ENCODE peak calls at places on chromosome 18, in eight cellular contexts. One of them, this sample, is unnamed.
A peak's percentile ranks its signal among the peaks of the same experiment; 100 is the strongest.

GRCh38 chr18:8229786-8230185 is 379.5 kb upstream of the RAB12 start:
- DNase-seq in CD8-positive, alpha-beta T cell: no peak
- DNase-seq in CD8-positive, alpha-beta memory T cell: no peak
- DNase-seq in adipocyte: no peak
- DNase-seq in sigmoid colon: no peak
- DNase-seq in transverse colon: no peak
- DNase-seq in cardiac muscle cell: no peak
- DNase-seq in HCT116: no peak
- DNase-seq in this sample: no peak

GRCh38 chr18:14086459-14087231 is 45.6 kb downstream of the ZNF519 start:
- DNase-seq in CD8-positive, alpha-beta T cell: no peak
- DNase-seq in cardiac muscle cell: peak; percentile 52
- DNase-seq in CD8-positive, alpha-beta memory T cell: no peak
- DNase-seq in adipocyte: peak; percentile 57
- DNase-seq in sigmoid colon: no peak
- DNase-seq in transverse colon: no peak
- DNase-seq in HCT116: no peak
- DNase-seq in this sample: no peak

GRCh38 chr18:3498705-3499451 is 48.9 kb downstream of the TGIF1 start:
- DNase-seq in transverse colon: peak; percentile 28
- DNase-seq in CD8-positive, alpha-beta memory T cell: no peak
- DNase-seq in HCT116: no peak
- DNase-seq in cardiac muscle cell: peak; percentile 60
- DNase-seq in CD8-positive, alpha-beta T cell: no peak
- DNase-seq in adipocyte: peak; percentile 41
- DNase-seq in sigmoid colon: no peak
- DNase-seq in this sample: peak; percentile 60

GRCh38 chr18:63567276-63567675 is 19.9 kb upstream of the SERPINB13 start:
- DNase-seq in cardiac muscle cell: no peak
- DNase-seq in transverse colon: no peak
- DNase-seq in adipocyte: no peak
- DNase-seq in CD8-positive, alpha-beta memory T cell: no peak
- DNase-seq in sigmoid colon: no peak
- DNase-seq in HCT116: no peak
- DNase-seq in CD8-positive, alpha-beta T cell: no peak
- DNase-seq in this sample: no peak

GRCh38 chr18:49911414-49911813 is 98.1 kb upstream of the ACAA2 start:
- DNase-seq in sigmoid colon: no peak
- DNase-seq in CD8-positive, alpha-beta T cell: no peak
- DNase-seq in HCT116: no peak
- DNase-seq in CD8-positive, alpha-beta memory T cell: no peak
- DNase-seq in cardiac muscle cell: no peak
- DNase-seq in transverse colon: no peak
- DNase-seq in adipocyte: no peak
- DNase-seq in this sample: peak; percentile 40

GRCh38 chr18:33957705-33958104 is 267.0 kb downstream of the NOL4 start:
- DNase-seq in sigmoid colon: no peak
- DNase-seq in HCT116: no peak
- DNase-seq in CD8-positive, alpha-beta T cell: no peak
- DNase-seq in transverse colon: no peak
- DNase-seq in adipocyte: no peak
- DNase-seq in cardiac muscle cell: no peak
- DNase-seq in CD8-positive, alpha-beta memory T cell: no peak
- DNase-seq in this sample: no peak

GRCh38 chr18:34893239-34893638 is 148.0 kb upstream of the MAPRE2 start:
- DNase-seq in CD8-positive, alpha-beta memory T cell: no peak
- DNase-seq in HCT116: no peak
- DNase-seq in CD8-positive, alpha-beta T cell: no peak
- DNase-seq in transverse colon: no peak
- DNase-seq in adipocyte: no peak
- DNase-seq in cardiac muscle cell: no peak
- DNase-seq in sigmoid colon: no peak
- DNase-seq in this sample: no peak

GRCh38 chr18:4455113-4455811 is at the start of gene DLGAP1:
- DNase-seq in CD8-positive, alpha-beta memory T cell: no peak
- DNase-seq in adipocyte: no peak
- DNase-seq in sigmoid colon: peak; percentile 63
- DNase-seq in HCT116: no peak
- DNase-seq in transverse colon: peak; percentile 56
- DNase-seq in CD8-positive, alpha-beta T cell: no peak
- DNase-seq in cardiac muscle cell: peak; percentile 35
- DNase-seq in this sample: no peak

GRCh38 chr18:63578357-63578958 is 8.7 kb upstream of the SERPINB13 start:
- DNase-seq in sigmoid colon: no peak
- DNase-seq in cardiac muscle cell: peak; percentile 56
- DNase-seq in CD8-positive, alpha-beta T cell: no peak
- DNase-seq in HCT116: peak; percentile 41
- DNase-seq in transverse colon: no peak
- DNase-seq in adipocyte: peak; percentile 75
- DNase-seq in CD8-positive, alpha-beta memory T cell: no peak
- DNase-seq in this sample: no peak

GRCh38 chr18:5720132-5720531 is 175.2 kb downstream of the TMEM200C start:
- DNase-seq in CD8-positive, alpha-beta memory T cell: no peak
- DNase-seq in transverse colon: no peak
- DNase-seq in HCT116: no peak
- DNase-seq in cardiac muscle cell: no peak
- DNase-seq in sigmoid colon: no peak
- DNase-seq in adipocyte: no peak
- DNase-seq in CD8-positive, alpha-beta T cell: no peak
- DNase-seq in this sample: no peak

GRCh38 chr18:39435986-39436385 is 1870.4 kb upstream of the CELF4 start:
- DNase-seq in adipocyte: no peak
- DNase-seq in sigmoid colon: no peak
- DNase-seq in HCT116: no peak
- DNase-seq in transverse colon: no peak
- DNase-seq in CD8-positive, alpha-beta T cell: no peak
- DNase-seq in CD8-positive, alpha-beta memory T cell: no peak
- DNase-seq in cardiac muscle cell: no peak
- DNase-seq in this sample: no peak

GRCh38 chr18:38290229-38290628 is 724.6 kb upstream of the CELF4 start:
- DNase-seq in adipocyte: no peak
- DNase-seq in HCT116: no peak
- DNase-seq in sigmoid colon: no peak
- DNase-seq in CD8-positive, alpha-beta T cell: no peak
- DNase-seq in CD8-positive, alpha-beta memory T cell: no peak
- DNase-seq in cardiac muscle cell: no peak
- DNase-seq in transverse colon: no peak
- DNase-seq in this sample: no peak

GRCh38 chr18:74234326-74235171 is 57.2 kb downstream of the CYB5A start:
- DNase-seq in adipocyte: peak; percentile 80
- DNase-seq in transverse colon: peak; percentile 50
- DNase-seq in CD8-positive, alpha-beta T cell: no peak
- DNase-seq in HCT116: no peak
- DNase-seq in CD8-positive, alpha-beta memory T cell: no peak
- DNase-seq in cardiac muscle cell: peak; percentile 99
- DNase-seq in sigmoid colon: peak; percentile 87
- DNase-seq in this sample: peak; percentile 46

GRCh38 chr18:70046207-70046606 is 98.5 kb upstream of the CD226 start:
- DNase-seq in transverse colon: no peak
- DNase-seq in CD8-positive, alpha-beta memory T cell: no peak
- DNase-seq in adipocyte: peak; percentile 81
- DNase-seq in HCT116: no peak
- DNase-seq in cardiac muscle cell: peak; percentile 75
- DNase-seq in sigmoid colon: no peak
- DNase-seq in CD8-positive, alpha-beta T cell: no peak
- DNase-seq in this sample: no peak

GRCh38 chr18:36352384-36352783 is 54.9 kb downstream of the FHOD3 start:
- DNase-seq in adipocyte: peak; percentile 91
- DNase-seq in sigmoid colon: no peak
- DNase-seq in CD8-positive, alpha-beta T cell: no peak
- DNase-seq in transverse colon: no peak
- DNase-seq in cardiac muscle cell: peak; percentile 96
- DNase-seq in CD8-positive, alpha-beta memory T cell: no peak
- DNase-seq in HCT116: no peak
- DNase-seq in this sample: no peak

GRCh38 chr18:78240867-78241266 is 738.8 kb upstream of the SALL3 start:
- DNase-seq in transverse colon: no peak
- DNase-seq in sigmoid colon: no peak
- DNase-seq in cardiac muscle cell: no peak
- DNase-seq in HCT116: no peak
- DNase-seq in CD8-positive, alpha-beta T cell: no peak
- DNase-seq in adipocyte: no peak
- DNase-seq in CD8-positive, alpha-beta memory T cell: no peak
- DNase-seq in this sample: no peak

GRCh38 chr18:10301831-10302483 is 152.5 kb upstream of the APCDD1 start:
- DNase-seq in sigmoid colon: no peak
- DNase-seq in HCT116: no peak
- DNase-seq in transverse colon: no peak
- DNase-seq in cardiac muscle cell: no peak
- DNase-seq in CD8-positive, alpha-beta T cell: no peak
- DNase-seq in adipocyte: no peak
- DNase-seq in CD8-positive, alpha-beta memory T cell: no peak
- DNase-seq in this sample: no peak

GRCh38 chr18:62928316-62928715 is 213.0 kb downstream of the PHLPP1 start:
- DNase-seq in cardiac muscle cell: peak; percentile 6
- DNase-seq in transverse colon: no peak
- DNase-seq in HCT116: no peak
- DNase-seq in sigmoid colon: no peak
- DNase-seq in CD8-positive, alpha-beta memory T cell: no peak
- DNase-seq in adipocyte: peak; percentile 51
- DNase-seq in CD8-positive, alpha-beta T cell: no peak
- DNase-seq in this sample: no peak

GRCh38 chr18:32057624-32058165 is 34.0 kb upstream of the RNF138 start:
- DNase-seq in CD8-positive, alpha-beta T cell: no peak
- DNase-seq in sigmoid colon: no peak
- DNase-seq in transverse colon: no peak
- DNase-seq in CD8-positive, alpha-beta memory T cell: no peak
- DNase-seq in adipocyte: no peak
- DNase-seq in cardiac muscle cell: no peak
- DNase-seq in HCT116: no peak
- DNase-seq in this sample: no peak

GRCh38 chr18:26706796-26707406 is 158.5 kb upstream of the KCTD1 start:
- DNase-seq in transverse colon: no peak
- DNase-seq in adipocyte: no peak
- DNase-seq in sigmoid colon: no peak
- DNase-seq in CD8-positive, alpha-beta T cell: no peak
- DNase-seq in cardiac muscle cell: peak; percentile 92
- DNase-seq in HCT116: no peak
- DNase-seq in CD8-positive, alpha-beta memory T cell: no peak
- DNase-seq in this sample: no peak

GRCh38 chr18:25223899-25224607 is 127.9 kb downstream of the ZNF521 start:
- DNase-seq in CD8-positive, alpha-beta T cell: no peak
- DNase-seq in cardiac muscle cell: no peak
- DNase-seq in CD8-positive, alpha-beta memory T cell: no peak
- DNase-seq in transverse colon: no peak
- DNase-seq in sigmoid colon: no peak
- DNase-seq in HCT116: no peak
- DNase-seq in adipocyte: no peak
- DNase-seq in this sample: no peak

GRCh38 chr18:79337184-79337583 is 58.5 kb upstream of the NFATC1 start:
- DNase-seq in CD8-positive, alpha-beta T cell: no peak
- DNase-seq in adipocyte: no peak
- DNase-seq in cardiac muscle cell: no peak
- DNase-seq in HCT116: no peak
- DNase-seq in CD8-positive, alpha-beta memory T cell: no peak
- DNase-seq in sigmoid colon: no peak
- DNase-seq in transverse colon: no peak
- DNase-seq in this sample: no peak

GRCh38 chr18:56709463-56709862 is 58.3 kb downstream of the WDR7 start:
- DNase-seq in CD8-positive, alpha-beta memory T cell: peak; percentile 49
- DNase-seq in adipocyte: peak; percentile 50
- DNase-seq in transverse colon: no peak
- DNase-seq in CD8-positive, alpha-beta T cell: no peak
- DNase-seq in cardiac muscle cell: peak; percentile 72
- DNase-seq in sigmoid colon: no peak
- DNase-seq in HCT116: peak; percentile 69
- DNase-seq in this sample: no peak

GRCh38 chr18:58894937-58895336 is 30.3 kb downstream of the ZNF532 start:
- DNase-seq in CD8-positive, alpha-beta T cell: no peak
- DNase-seq in CD8-positive, alpha-beta memory T cell: no peak
- DNase-seq in adipocyte: no peak
- DNase-seq in transverse colon: no peak
- DNase-seq in HCT116: no peak
- DNase-seq in sigmoid colon: no peak
- DNase-seq in cardiac muscle cell: no peak
- DNase-seq in this sample: no peak
- H3K36me3 ChIP-seq in CD8-positive, alpha-beta T cell: no peaks in the 10 kb centered on the region
- H3K36me3 ChIP-seq in CD8-positive, alpha-beta memory T cell: no peaks in the 10 kb centered on the region
- H3K36me3 ChIP-seq in adipocyte: no peaks in the 10 kb centered on the region
- H3K36me3 ChIP-seq in transverse colon: no peaks in the 10 kb centered on the region
- H3K36me3 ChIP-seq in HCT116: no peaks in the 10 kb centered on the region
- H3K36me3 ChIP-seq in sigmoid colon: no peaks in the 10 kb centered on the region
- H3K36me3 ChIP-seq in cardiac muscle cell: no peaks in the 10 kb centered on the region
- H3K36me3 ChIP-seq in this sample: no peaks in the 10 kb centered on the region

GRCh38 chr18:48542513-48543181 is 3.8 kb downstream of the CTIF start:
- DNase-seq in CD8-positive, alpha-beta T cell: peak; percentile 41
- DNase-seq in CD8-positive, alpha-beta memory T cell: no peak
- DNase-seq in transverse colon: no peak
- DNase-seq in cardiac muscle cell: no peak
- DNase-seq in adipocyte: peak; percentile 27
- DNase-seq in sigmoid colon: no peak
- DNase-seq in HCT116: no peak
- DNase-seq in this sample: peak; percentile 54
- H3K4me1 ChIP-seq in CD8-positive, alpha-beta T cell: peaks cover 6% of the 10 kb centered on the region
- H3K4me1 ChIP-seq in CD8-positive, alpha-beta memory T cell: peaks cover 6% of the 10 kb centered on the region
- H3K4me1 ChIP-seq in transverse colon: peaks cover 36% of the 10 kb centered on the region
- H3K4me1 ChIP-seq in cardiac muscle cell: peaks cover 11% of the 10 kb centered on the region
- H3K4me1 ChIP-seq in adipocyte: peaks cover 53% of the 10 kb centered on the region
- H3K4me1 ChIP-seq in sigmoid colon: peaks cover 68% of the 10 kb centered on the region
- H3K4me1 ChIP-seq in HCT116: peaks cover 30% of the 10 kb centered on the region
- H3K4me1 ChIP-seq in this sample: peaks cover 31% of the 10 kb centered on the region

DNA sequence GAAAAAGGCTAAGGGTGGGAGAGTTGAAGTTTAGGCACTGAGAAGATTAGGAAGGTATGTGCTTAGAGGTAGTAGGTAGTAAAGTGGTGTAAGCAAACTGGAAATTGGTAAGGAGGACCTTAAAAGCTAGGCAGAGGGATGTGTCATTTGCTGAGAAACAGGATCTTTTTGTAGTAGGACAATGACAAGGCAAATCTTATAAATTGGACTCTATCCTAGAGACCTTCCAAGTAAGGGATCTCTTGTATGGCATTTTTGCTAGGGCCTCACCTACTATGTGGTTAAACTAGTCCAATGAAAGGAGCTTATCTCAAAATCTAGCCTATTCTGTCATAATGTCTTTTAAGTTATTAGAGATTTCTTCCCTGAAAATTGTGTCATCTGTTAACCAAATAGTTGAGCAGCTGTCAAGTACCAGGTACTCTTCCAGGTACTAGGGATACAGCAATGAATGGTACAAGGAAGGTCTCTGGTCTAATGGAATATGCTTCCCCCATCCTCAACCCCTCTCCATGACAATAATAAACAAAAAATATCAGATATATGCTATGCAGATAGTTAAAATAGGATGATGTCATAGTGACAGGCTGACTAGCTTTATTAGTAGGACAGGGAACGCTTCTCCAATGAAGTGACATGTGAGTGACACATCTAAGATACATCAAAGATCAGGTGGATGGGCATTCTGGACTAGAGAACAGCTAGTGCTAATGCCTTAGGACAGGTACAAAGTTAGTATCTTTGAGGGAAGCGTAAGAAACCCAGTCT is 17.7 kb downstream of the RIOK3 start:
- DNase-seq in adipocyte: no peak
- DNase-seq in HCT116: no peak
- DNase-seq in sigmoid colon: no peak
- DNase-seq in CD8-positive, alpha-beta memory T cell: no peak
- DNase-seq in transverse colon: no peak
- DNase-seq in cardiac muscle cell: no peak
- DNase-seq in CD8-positive, alpha-beta T cell: no peak
- DNase-seq in this sample: no peak
- H3K36me3 ChIP-seq in adipocyte: peaks cover 96% of the 10 kb centered on the region
- H3K36me3 ChIP-seq in HCT116: peaks cover 67% of the 10 kb centered on the region
- H3K36me3 ChIP-seq in sigmoid colon: peaks cover 39% of the 10 kb centered on the region
- H3K36me3 ChIP-seq in CD8-positive, alpha-beta memory T cell: peaks cover 76% of the 10 kb centered on the region
- H3K36me3 ChIP-seq in transverse colon: peaks cover 83% of the 10 kb centered on the region
- H3K36me3 ChIP-seq in cardiac muscle cell: peaks cover 68% of the 10 kb centered on the region
- H3K36me3 ChIP-seq in CD8-positive, alpha-beta T cell: peaks cover 60% of the 10 kb centered on the region
- H3K36me3 ChIP-seq in this sample: peaks cover 3% of the 10 kb centered on the region

GRCh38 chr18:46155652-46156051 is 51.5 kb downstream of the HAUS1 start:
- DNase-seq in sigmoid colon: no peak
- DNase-seq in cardiac muscle cell: peak; percentile 81
- DNase-seq in transverse colon: no peak
- DNase-seq in CD8-positive, alpha-beta memory T cell: peak; percentile 30
- DNase-seq in adipocyte: peak; percentile 77
- DNase-seq in CD8-positive, alpha-beta T cell: peak; percentile 58
- DNase-seq in HCT116: no peak
- DNase-seq in this sample: no peak
- H3K4me1 ChIP-seq in sigmoid colon: no peaks in the 10 kb centered on the region
- H3K4me1 ChIP-seq in cardiac muscle cell: peaks cover 13% of the 10 kb centered on the region
- H3K4me1 ChIP-seq in transverse colon: no peaks in the 10 kb centered on the region
- H3K4me1 ChIP-seq in CD8-positive, alpha-beta memory T cell: peaks cover 80% of the 10 kb centered on the region
- H3K4me1 ChIP-seq in adipocyte: peaks cover 30% of the 10 kb centered on the region
- H3K4me1 ChIP-seq in CD8-positive, alpha-beta T cell: peaks cover 77% of the 10 kb centered on the region
- H3K4me1 ChIP-seq in HCT116: peaks cover 31% of the 10 kb centered on the region
- H3K4me1 ChIP-seq in this sample: peaks cover 7% of the 10 kb centered on the region

This sample was measured in Caco-2.